ENCODE peak calls at places on chromosomes 6 and 20, in four cellular contexts. S, D, J and L are unnamed samples. For H3K27me3, the result is how much of the 10 kb centered on the place peaks cover.

GRCh38 chr20:63022501-63022900 is 15.7 kb upstream of the BHLHE23 start:
- DNase-seq in S (no peak), D (no peak), J (no peak), L (no peak)

GRCh38 chr6:98014791-98015201 is 731.8 kb upstream of the MMS22L start:
- DNase-seq in S (no peak), D (no peak), J (no peak), L (no peak)

GRCh38 chr6:150301871-150302800 is 66.7 kb upstream of the IYD start:
- DNase-seq in S (no peak), D (no peak), J (no peak), L (peak)

GRCh38 chr6:154542747-154543146 is 32.3 kb upstream of the CNKSR3 start:
- DNase-seq in S (no peak), D (no peak), J (no peak), L (no peak)

GRCh38 chr20:34938466-34939163 is 17.0 kb downstream of the GSS start:
- DNase-seq in S (peak), D (no peak), J (no peak), L (no peak)

GRCh38 chr6:137188855-137189254 is 15.4 kb upstream of the IL22RA2 start:
- DNase-seq in S (no peak), D (no peak), J (no peak), L (peak)

GRCh38 chr6:159608961-159609673 is 83.9 kb downstream of the SOD2 start:
- DNase-seq in S (no peak), D (peak), J (peak), L (peak)

GRCh38 chr20:24977797-24978196 is 14.8 kb downstream of the APMAP start:
- DNase-seq in S (peak), D (no peak), J (no peak), L (no peak)

GRCh38 chr6:82711992-82712788 is 348.6 kb downstream of the TPBG start:
- DNase-seq in S (no peak), D (no peak), J (no peak), L (peak)

GRCh38 chr6:113859349-113860164 is 2.4 kb downstream of the MARCKS start:
- DNase-seq in S (peak), D (no peak), J (no peak), L (peak)

GRCh38 chr6:167828325-167828956 is 1.7 kb downstream of the AFDN start:
- DNase-seq in S (no peak), D (no peak), J (no peak), L (no peak)

GRCh38 chr6:137927777-137928218 is 60.7 kb downstream of the TNFAIP3 start:
- DNase-seq in S (no peak), D (no peak), J (no peak), L (peak)

GRCh38 chr6:147546501-147547368 is 38.2 kb downstream of the SAMD5 start:
- DNase-seq in S (no peak), D (no peak), J (no peak), L (no peak)

GRCh38 chr20:53550590-53551187 is 43.0 kb downstream of the ZNF217 start:
- DNase-seq in S (no peak), D (no peak), J (no peak), L (no peak)

GRCh38 chr20:44234566-44235317 is 12.4 kb upstream of the GDAP1L1 start:
- DNase-seq in S (no peak), D (no peak), J (no peak), L (peak)

GRCh38 chr6:44512868-44513641 is 125.5 kb downstream of the CDC5L start:
- DNase-seq in S (no peak), D (no peak), J (peak), L (peak)

GRCh38 chr6:39684790-39685485 is 40.3 kb downstream of the KIF6 start:
- DNase-seq in S (no peak), D (no peak), J (no peak), L (peak)

GRCh38 chr6:170291271-170292110 is 613 bp upstream of the DLL1 start:
- DNase-seq in S (peak), D (no peak), J (no peak), L (no peak)
- H3K27me3 ChIP-seq in S (half or more), D (under half), J (half or more), L (half or more)

GRCh38 chr6:52081237-52081636 is 6.2 kb downstream of the PKHD1 start:
- DNase-seq in S (no peak), D (no peak), J (no peak), L (no peak)
- H3K27me3 ChIP-seq in S (under half), D (under half), J (under half), L (under half)

GRCh38 chr20:2801459-2801728 is 967 bp upstream of the CPXM1 start:
- DNase-seq in S (no peak), D (no peak), J (no peak), L (no peak)
- H3K27me3 ChIP-seq in S (half or more), D (half or more), J (under half), L (half or more)

GRCh38 chr20:59835448-59836395 is 97.7 kb downstream of the SYCP2 start:
- DNase-seq in S (peak), D (no peak), J (no peak), L (peak)

GRCh38 chr20:59832406-59833156 is 100.9 kb downstream of the SYCP2 start:
- DNase-seq in S (peak), D (no peak), J (no peak), L (no peak)

GRCh38 chr20:59836768-59837167 is 96.7 kb downstream of the SYCP2 start:
- DNase-seq in S (no peak), D (no peak), J (no peak), L (no peak)

GRCh38 chr20:59837623-59838394 is 95.6 kb downstream of the SYCP2 start:
- DNase-seq in S (no peak), D (no peak), J (no peak), L (no peak)

GRCh38 chr20:59835057-59835447 is 98.4 kb downstream of the SYCP2 start:
- DNase-seq in S (peak), D (no peak), J (no peak), L (no peak)
- H3K27me3 ChIP-seq in S (under half), D (under half), J (under half), L (under half)

DNA sequence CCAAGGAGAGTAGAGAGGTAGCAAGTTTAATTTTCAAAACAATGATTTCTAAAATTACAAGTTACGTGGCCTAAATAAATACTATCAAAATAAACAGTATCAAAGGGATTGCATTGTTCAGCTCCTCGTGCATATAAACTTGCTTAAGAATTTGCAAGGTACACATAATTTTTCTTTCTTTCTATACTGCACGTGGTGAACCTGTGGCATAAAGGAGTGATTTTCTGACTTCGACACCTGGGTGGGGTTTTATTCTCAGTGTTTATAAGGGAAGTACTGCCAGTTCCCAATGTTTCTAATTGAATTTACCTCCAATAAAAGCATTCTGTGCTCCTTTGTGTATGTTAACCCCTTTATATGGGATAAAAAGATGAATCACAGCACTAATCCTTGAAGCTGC is 50.1 kb upstream of the C20orf144 start:
- DNase-seq in S (no peak), D (no peak), J (no peak), L (no peak)
- H3K27me3 ChIP-seq in S (under half), D (under half), J (under half), L (under half)